ENCODE peak calls at places on chromosome X, in five cellular contexts. U, T, N, X and G are unnamed samples.

GRCh38 chrX:114615765-114616164 is 31.9 kb downstream of the HTR2C start:
- DNase-seq in U (no peak), T (no peak), N (no peak), X (no peak), G (no peak)

GRCh38 chrX:110665223-110665622 is 130.4 kb downstream of the CHRDL1 start:
- DNase-seq in U (no peak), T (no peak), N (no peak), X (no peak), G (no peak)

GRCh38 chrX:123797543-123798447 is 62.1 kb upstream of the XIAP start:
- DNase-seq in U (no peak), T (peak; percentile 66), N (no peak), X (no peak), G (no peak)

GRCh38 chrX:15293471-15293870 is 22.0 kb downstream of the ASB11 start:
- DNase-seq in U (no peak), T (no peak), N (no peak), X (no peak), G (no peak)

GRCh38 chrX:14032383-14032782 is 2.7 kb upstream of the GEMIN8 start:
- DNase-seq in U (no peak), T (peak; percentile 13), N (no peak), X (no peak), G (peak; percentile 14)

GRCh38 chrX:41981481-41982013 is 58.2 kb upstream of the CASK start:
- DNase-seq in U (no peak), T (no peak), N (no peak), X (no peak), G (no peak)

GRCh38 chrX:86102341-86102740 is 45.9 kb upstream of the DACH2 start:
- DNase-seq in U (no peak), T (no peak), N (no peak), X (no peak), G (no peak)

GRCh38 chrX:74015379-74016019 is 288.5 kb upstream of the ZCCHC13 start:
- DNase-seq in U (no peak), T (peak; percentile 46), N (peak; percentile 37), X (peak; percentile 12), G (peak; percentile 11)

GRCh38 chrX:38839269-38839668 is 38.0 kb downstream of the MID1IP1 start:
- DNase-seq in U (no peak), T (peak; percentile 3), N (no peak), X (no peak), G (no peak)

DNA sequence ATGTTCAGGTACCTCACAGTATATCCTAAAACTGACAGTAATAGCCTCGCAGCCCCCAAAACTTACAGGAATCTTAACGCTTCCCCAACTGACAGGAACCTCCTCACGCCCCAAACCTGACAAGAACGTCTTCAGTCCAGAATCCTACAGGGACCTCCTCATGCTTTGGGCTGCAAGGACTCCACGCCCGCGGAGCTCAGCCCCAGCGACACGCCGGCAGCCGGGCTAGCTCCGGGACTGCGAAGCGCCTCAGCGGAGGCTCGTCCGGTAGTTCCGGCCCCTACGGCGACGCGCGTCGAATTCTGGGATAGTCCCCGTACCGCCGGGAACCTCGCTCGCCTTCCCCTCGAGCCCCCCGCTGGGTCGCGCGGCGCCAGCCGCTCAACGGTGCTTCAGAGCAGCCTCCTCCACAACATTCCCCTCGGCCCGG is 562 bp downstream of the PHF8 start:
- DNase-seq in U (no peak), T (no peak), N (no peak), X (peak; percentile 14), G (peak; percentile 9)
- TF ChIP-seq POLR2A in U (no peak), T (no peak), N (peak; percentile 74), X (no peak), G (no peak)

GRCh38 chrX:119654112-119654531 is 38.8 kb downstream of the SEPTIN6 start:
- DNase-seq in U (no peak), T (no peak), N (no peak), X (no peak), G (peak; percentile 7)
- TF ChIP-seq POLR2AphosphoS5 in U (no peak), T (no peak), N (no peak), X (no peak), G (no peak)

GRCh38 chrX:103538728-103539127 is 19.4 kb upstream of the RAB40A start:
- DNase-seq in U (no peak), T (no peak), N (no peak), X (no peak), G (peak; percentile 12)
- TF ChIP-seq POLR2A in U (no peak), T (no peak), N (no peak), X (no peak), G (no peak)

DNA sequence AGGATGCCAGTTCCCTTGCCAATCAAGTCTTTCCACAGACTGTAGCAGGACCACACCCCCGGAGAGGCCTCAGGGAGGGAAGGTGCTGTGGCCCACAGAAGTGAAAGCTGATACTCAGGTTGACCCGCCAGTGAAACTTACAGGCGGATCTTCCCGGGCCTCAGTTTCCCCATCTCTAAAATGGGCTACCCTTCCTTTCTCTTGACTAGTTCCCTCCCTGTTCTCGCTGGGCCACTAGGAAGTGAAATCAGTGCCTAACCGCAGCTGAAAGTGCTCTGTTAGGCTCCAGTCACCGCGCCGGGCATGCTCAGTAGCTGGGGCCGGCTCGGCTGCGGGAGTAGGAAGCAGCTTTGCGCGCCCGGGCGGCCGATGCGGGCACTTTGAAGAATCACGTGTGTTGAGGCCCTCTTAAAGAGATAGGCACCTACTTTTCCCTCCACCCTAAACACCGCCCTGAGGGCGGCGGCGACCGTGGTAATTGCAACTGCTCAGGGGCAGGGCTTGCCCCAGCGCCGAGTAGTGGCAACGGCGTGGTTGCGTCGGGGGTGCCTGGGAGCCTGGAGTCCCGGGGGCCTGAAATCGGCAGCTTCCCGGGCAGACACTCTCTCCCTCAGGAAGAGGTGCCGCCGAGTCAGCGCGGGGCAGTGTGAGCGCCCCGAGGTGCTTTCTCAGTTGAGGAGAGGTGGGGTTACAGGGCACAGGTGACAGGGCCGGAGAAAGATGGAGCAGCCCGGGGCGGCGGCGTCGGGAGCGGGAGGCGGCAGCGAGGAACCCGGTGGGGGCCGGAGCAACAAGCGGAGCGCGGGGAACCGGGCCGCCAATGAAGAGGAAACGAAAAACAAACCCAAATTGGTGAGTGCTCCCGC is at the start of gene DIAPH2:
- DNase-seq in U (peak; percentile 87), T (peak; percentile 78), N (peak; percentile 34), X (peak; percentile 25), G (peak; percentile 37)
- TF ChIP-seq POLR2AphosphoS5 in U (no peak), T (no peak), N (no peak), X (no peak), G (peak; percentile 39)

DNA sequence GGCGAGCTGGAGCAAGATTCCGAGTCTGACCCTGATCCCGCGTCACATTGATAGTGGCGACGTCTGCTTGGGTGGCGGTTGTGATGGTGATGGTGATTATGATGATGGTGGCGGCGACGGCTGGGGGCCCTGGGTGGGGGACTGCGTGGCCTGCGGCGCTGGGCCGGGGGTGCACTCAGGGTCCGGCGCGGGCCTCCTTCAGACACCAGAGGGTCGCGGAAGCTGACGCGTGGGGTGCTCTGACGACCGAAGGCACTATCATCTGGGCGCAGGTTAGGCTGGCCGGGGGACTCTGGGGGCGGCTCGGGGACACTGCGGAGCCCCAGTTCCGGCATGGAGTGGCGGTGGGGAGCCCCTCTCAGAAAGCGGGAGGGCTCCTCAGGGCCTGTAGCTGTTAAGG is 4.2 kb downstream of the PLP2 start:
- DNase-seq in U (no peak), T (no peak), N (no peak), X (no peak), G (no peak)
- TF ChIP-seq POLR2A in U (no peak), T (no peak), N (no peak), X (no peak), G (no peak)

DNA sequence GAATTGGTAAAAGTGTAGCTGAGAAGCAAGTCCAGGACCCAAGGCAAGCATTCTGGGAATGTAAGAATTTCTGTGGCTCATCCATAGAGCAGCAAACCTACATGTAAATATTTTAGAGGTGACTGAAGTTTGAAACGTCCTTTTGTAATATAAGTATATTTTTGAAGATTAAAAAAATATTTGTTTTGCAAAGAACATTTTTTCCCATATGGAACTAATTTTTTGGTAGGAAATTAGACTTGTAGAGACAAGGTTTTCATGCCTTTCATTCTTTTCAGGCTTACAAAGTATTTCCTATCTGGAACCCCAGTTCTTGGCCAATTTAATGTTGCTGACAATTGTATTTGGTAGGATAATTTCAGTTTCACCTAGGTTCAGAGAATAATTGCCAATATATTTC is 104.0 kb downstream of the TEX13A start:
- DNase-seq in U (no peak), T (no peak), N (no peak), X (no peak), G (no peak)
- TF ChIP-seq POLR2AphosphoS5 in U (no peak), T (no peak), N (no peak), X (no peak), G (no peak)

GRCh38 chrX:80751456-80751855 is 58.2 kb downstream of the BRWD3 start:
- DNase-seq in U (no peak), T (no peak), N (no peak), X (no peak), G (no peak)
- TF ChIP-seq POLR2A in U (no peak), T (no peak), N (no peak), X (no peak), G (no peak)

GRCh38 chrX:153926863-153927685 is 1.0 kb upstream of the ARHGAP4 start:
- DNase-seq in U (no peak), T (peak; percentile 72), N (peak; percentile 55), X (peak; percentile 59), G (no peak)
- TF ChIP-seq POLR2AphosphoS5 in U (no peak), T (no peak), N (peak; percentile 51), X (no peak), G (no peak)